ENCODE peak calls at places on chromosomes 6 and 20, in four cellular contexts. L is SK-N-SH, A is HepG2, D is H1. P is an unnamed sample.
A peak's percentile ranks its signal among the peaks of the same experiment; 100 is the strongest.

GRCh38 chr6:122623279-122623678 is 13.1 kb downstream of the PKIB start:
- DNase-seq in L (no peak), A (peak; percentile 11), D (no peak), P (no peak)

GRCh38 chr6:14664616-14665315 is 547.2 kb downstream of the CD83 start:
- DNase-seq in L (peak; percentile 23), A (no peak), D (peak; percentile 38), P (no peak)

GRCh38 chr6:56749632-56750151 is 107.0 kb upstream of the DST start:
- DNase-seq in L (no peak), A (peak; percentile 49), D (no peak), P (no peak)

GRCh38 chr20:3766832-3767433 is 620 bp downstream of the ADISSP start:
- DNase-seq in L (no peak), A (no peak), D (no peak), P (no peak)

GRCh38 chr6:155247618-155248017 is 16.2 kb upstream of the CLDN20 start:
- DNase-seq in L (no peak), A (no peak), D (no peak), P (no peak)

GRCh38 chr6:14425805-14426204 is 308.2 kb downstream of the CD83 start:
- DNase-seq in L (no peak), A (no peak), D (no peak), P (no peak)

GRCh38 chr6:44176935-44177509 is 18.4 kb downstream of the CAPN11 start:
- DNase-seq in L (no peak), A (no peak), D (no peak), P (peak; percentile 61)

GRCh38 chr6:157185171-157185570 is 138.1 kb downstream of the TMEM242 start:
- DNase-seq in L (no peak), A (no peak), D (no peak), P (no peak)

GRCh38 chr6:42296614-42297013 is 79.0 kb upstream of the MRPS10 start:
- DNase-seq in L (no peak), A (no peak), D (no peak), P (no peak)

GRCh38 chr6:128519931-128520435 is 416 bp downstream of the PTPRK start:
- DNase-seq in L (peak; percentile 35), A (no peak), D (no peak), P (peak; percentile 10)

GRCh38 chr6:157841211-157841840 is 18.3 kb downstream of the SNX9 start:
- DNase-seq in L (no peak), A (no peak), D (no peak), P (no peak)

GRCh38 chr6:149064026-149065017 is 253.2 kb upstream of the TAB2 start:
- DNase-seq in L (no peak), A (no peak), D (no peak), P (no peak)

GRCh38 chr6:49787176-49787575 is at the start of gene PGK2:
- DNase-seq in L (no peak), A (no peak), D (peak; percentile 46), P (no peak)

GRCh38 chr6:138499303-138499991 is at the start of gene NHSL1:
- DNase-seq in L (no peak), A (peak; percentile 84), D (no peak), P (no peak)

GRCh38 chr6:37456816-37457560 is 24.0 kb downstream of the CMTR1 start:
- DNase-seq in L (no peak), A (no peak), D (no peak), P (no peak)

GRCh38 chr6:39839445-39839844 is 47.3 kb downstream of the DAAM2 start:
- DNase-seq in L (no peak), A (no peak), D (no peak), P (no peak)
- TF ChIP-seq POLR2AphosphoS5 in L (no peak), A (no peak), D (no peak), P (no peak)

DNA sequence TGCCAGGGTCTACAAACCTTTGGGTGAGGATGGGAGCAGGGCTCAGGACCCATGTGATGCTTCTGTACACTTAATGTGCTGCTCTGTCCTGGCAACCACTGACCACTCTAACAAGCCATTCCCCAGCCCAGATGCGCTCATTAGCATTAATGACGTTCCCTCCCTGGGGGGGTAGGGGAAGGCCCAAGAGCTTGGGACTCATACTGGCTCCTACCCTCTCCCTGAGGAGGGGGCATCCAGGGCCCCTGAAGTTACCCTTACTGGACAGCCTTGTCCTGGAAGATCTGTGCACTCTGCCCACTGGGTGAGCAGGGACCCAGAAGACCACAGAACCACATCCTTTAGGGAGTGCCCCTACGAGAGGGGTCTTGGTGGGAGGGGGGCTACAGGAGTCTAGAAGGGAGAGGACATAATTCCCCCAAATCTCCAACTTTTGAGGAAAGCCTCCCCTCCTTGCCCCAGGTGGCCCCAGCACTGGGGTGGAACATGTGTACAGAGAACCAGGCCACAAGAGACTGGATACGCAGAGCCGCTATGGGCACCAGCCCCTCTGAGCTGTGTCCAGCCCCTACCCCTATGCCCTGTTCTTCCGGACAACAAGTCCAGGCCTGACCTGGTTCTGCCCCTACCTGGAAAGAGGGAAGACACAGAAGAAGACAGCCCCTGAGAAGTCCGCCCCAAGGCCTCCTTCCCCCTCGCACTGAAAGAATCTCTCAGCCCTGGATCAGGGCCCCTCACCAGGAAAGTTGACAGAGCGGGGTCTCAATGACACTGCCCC is 1.4 kb downstream of the TEAD3 start:
- DNase-seq in L (no peak), A (no peak), D (no peak), P (no peak)
- TF ChIP-seq TAF1 in L (no peak), A (no peak), D (no peak), P (no peak)

GRCh38 chr20:48686238-48687096 is 141.3 kb downstream of the PREX1 start:
- DNase-seq in L (peak; percentile 53), A (no peak), D (no peak), P (no peak)
- TF ChIP-seq POLR2AphosphoS5 in L (no peak), A (no peak), D (no peak), P (no peak)

DNA sequence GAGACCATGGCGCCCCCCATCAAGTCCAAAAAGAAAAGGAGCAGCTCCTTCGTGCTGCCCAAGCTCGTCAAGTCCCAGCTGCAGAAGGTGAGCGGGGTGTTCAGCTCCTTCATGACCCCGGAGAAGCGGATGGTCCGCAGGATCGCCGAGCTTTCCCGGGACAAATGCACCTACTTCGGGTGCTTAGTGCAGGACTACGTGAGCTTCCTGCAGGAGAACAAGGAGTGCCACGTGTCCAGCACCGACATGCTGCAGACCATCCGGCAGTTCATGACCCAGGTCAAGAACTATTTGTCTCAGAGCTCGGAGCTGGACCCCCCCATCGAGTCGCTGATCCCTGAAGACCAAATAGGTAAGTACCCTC is 41.7 kb upstream of the NAA20 start:
- DNase-seq in L (no peak), A (no peak), D (no peak), P (no peak)
- TF ChIP-seq TAF1 in L (no peak), A (no peak), D (no peak), P (no peak)

GRCh38 chr20:32199006-32199405 is 8.5 kb downstream of the PLAGL2 start:
- DNase-seq in L (no peak), A (no peak), D (no peak), P (no peak)
- TF ChIP-seq POLR2AphosphoS5 in L (no peak), A (no peak), D (no peak), P (no peak)

DNA sequence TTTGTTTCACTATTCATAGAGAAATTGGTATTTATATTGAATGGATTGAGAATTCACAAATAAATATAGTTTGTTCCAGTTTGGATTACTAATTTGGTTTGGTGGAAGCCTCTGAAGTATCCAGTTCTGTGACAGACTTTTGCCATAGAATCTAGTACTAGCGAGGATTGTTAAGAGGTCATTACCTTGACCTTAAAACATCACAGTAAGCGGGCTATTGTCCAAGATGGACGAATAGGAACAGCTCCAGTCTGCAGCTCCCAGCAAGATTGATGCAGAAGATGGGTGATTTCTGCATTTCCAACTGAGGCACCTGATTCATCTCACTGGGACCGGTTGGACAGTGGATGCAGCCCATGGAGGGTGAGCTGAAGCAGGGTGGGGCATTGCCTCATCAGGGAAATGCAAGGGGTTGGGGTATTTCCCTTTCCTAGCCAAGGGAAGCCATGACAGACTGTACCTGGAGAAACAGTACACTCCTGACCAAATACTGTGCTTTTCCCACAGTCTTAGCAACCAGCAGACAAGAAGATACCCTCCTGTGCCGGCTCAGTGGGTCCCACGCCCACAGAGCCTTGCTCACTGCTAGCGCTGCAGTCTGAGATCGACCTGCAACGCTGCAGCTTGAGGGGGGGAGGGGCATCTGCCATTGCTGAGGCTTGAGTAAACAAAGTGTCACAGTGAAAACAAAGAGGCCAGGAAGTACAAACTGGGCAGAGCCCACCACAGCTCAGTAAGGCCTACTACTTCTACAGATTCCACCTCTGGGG is 66.4 kb upstream of the NEDD9 start:
- DNase-seq in L (no peak), A (peak; percentile 98), D (no peak), P (no peak)
- TF ChIP-seq TAF1 in L (no peak), A (peak; percentile 29), D (no peak), P (no peak)

GRCh38 chr6:27452496-27452897 is 20.4 kb downstream of the ZNF184 start:
- DNase-seq in L (no peak), A (no peak), D (no peak), P (no peak)
- TF ChIP-seq POLR2AphosphoS5 in L (no peak), A (no peak), D (no peak), P (no peak)

DNA sequence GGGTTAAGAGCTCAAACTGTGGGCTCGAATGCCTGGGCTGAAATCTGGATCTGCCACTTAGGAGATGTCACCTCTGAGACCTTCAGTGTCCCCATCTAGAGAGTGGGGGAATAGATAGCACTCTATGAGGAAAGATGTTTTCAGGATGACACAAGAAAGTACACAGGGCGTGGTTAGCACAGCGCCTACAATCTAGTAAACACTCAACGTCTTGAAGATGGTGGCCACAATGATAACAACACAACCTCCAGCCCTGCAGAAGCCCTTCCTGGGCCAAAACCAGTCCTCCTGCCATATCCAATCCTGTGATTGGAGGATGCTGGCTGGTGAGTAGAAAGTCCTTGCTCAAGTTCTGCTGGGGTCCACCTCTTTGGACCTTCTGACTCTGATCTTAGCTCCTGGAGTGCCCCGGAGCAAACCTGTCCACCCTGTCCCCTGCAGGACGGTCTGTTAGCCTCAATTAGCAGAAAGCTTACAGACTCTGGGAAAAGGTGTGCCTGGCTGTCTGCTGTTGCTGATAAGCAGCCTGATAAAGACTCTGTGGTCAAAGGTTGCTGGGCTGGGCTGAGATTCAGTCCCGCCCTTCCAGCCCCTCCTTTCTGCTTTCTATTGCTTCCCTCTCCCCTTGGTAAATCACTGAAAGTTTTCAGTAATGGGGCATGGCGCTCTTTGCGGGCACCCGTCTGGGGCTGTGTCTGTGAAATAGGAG is 8.2 kb downstream of the EDN3 start:
- DNase-seq in L (no peak), A (no peak), D (no peak), P (no peak)
- TF ChIP-seq TAF1 in L (no peak), A (no peak), D (no peak), P (no peak)

DNA sequence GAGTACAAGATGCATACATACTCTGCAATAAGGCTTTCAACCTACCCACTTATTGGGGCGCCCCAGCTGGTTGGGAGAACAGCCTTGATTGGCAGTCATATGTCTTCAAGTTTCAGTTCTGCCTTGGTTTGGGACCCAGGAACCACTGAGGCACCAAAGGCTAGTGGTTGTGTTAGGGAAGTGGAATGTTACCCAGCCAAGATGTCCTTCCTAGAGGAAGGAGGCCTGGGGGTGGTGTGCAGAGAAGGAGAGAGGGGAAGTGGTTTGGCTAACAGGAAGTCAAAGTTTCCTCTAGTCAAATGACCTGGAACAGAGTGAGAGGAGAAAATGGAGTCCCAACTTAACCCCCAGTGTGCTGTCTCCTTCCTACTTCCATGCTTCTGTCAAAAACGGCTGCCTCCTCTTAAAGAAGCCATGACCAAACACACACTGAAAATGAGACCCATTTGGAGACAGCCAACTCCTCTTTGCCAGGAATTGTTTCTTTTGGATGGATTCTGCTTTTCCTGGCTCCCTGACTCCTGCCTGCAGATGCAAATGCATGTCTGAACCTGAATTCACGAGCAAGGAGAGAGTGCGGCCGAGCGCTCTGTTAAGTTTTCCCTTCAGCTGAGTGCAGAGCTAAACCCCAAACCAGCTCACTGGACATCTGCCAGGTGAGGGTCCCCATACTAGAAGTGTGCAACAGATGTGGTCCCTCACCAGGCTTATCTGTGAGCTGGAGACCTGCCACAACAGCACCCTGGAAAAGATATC is 59.3 kb downstream of the CD164 start:
- DNase-seq in L (no peak), A (no peak), D (no peak), P (no peak)
- TF ChIP-seq POLR2AphosphoS5 in L (no peak), A (no peak), D (no peak), P (no peak)